ENCODE peak calls at places on chromosome 18, in ten cellular contexts. N is astrocyte, M is lower lobe of right lung, P is Caco-2, E is transverse colon, Y is IMR-90, C is A549, R is fibroblast of lung, D is colonic mucosa, U is ovary. I is an unnamed sample.

GRCh38 chr18:67380867-67381266 is 135.7 kb downstream of the DSEL start:
- DNase-seq in N (no peak), M (no peak), P (no peak), E (no peak), Y (no peak), C (no peak), R (no peak), D (no peak), U (no peak), I (no peak)

GRCh38 chr18:79337620-79338019 is 58.1 kb upstream of the NFATC1 start:
- DNase-seq in N (no peak), M (no peak), P (no peak), E (no peak), Y (no peak), C (no peak), R (no peak), D (no peak), U (no peak), I (no peak)

GRCh38 chr18:56869189-56869777 is 218.1 kb downstream of the WDR7 start:
- DNase-seq in N (peak; percentile 35), M (no peak), P (no peak), E (no peak), Y (peak; percentile 73), C (peak; percentile 66), R (peak; percentile 79), D (no peak), U (no peak), I (no peak)

GRCh38 chr18:78619854-78620253 is 359.8 kb upstream of the SALL3 start:
- DNase-seq in N (no peak), M (no peak), P (no peak), E (no peak), Y (no peak), C (no peak), R (no peak), D (no peak), U (no peak), I (no peak)

GRCh38 chr18:80245781-80246655 is 1.3 kb downstream of the PARD6G start:
- DNase-seq in N (no peak), M (no peak), P (no peak), E (no peak), Y (no peak), C (no peak), R (no peak), D (no peak), U (peak; percentile 35), I (peak; percentile 80)

GRCh38 chr18:79962311-79962710 is 2.1 kb upstream of the HSBP1L1 start:
- DNase-seq in N (peak; percentile 74), M (peak; percentile 84), P (no peak), E (no peak), Y (peak; percentile 61), C (no peak), R (no peak), D (peak; percentile 27), U (no peak), I (peak; percentile 78)

GRCh38 chr18:10261315-10262276 is 192.8 kb upstream of the APCDD1 start:
- DNase-seq in N (peak; percentile 18), M (no peak), P (no peak), E (no peak), Y (peak; percentile 52), C (no peak), R (peak; percentile 15), D (no peak), U (no peak), I (no peak)

GRCh38 chr18:56475250-56475649 is 163.1 kb downstream of the TXNL1 start:
- DNase-seq in N (peak; percentile 25), M (no peak), P (no peak), E (no peak), Y (no peak), C (peak; percentile 13), R (no peak), D (no peak), U (no peak), I (no peak)

GRCh38 chr18:6428851-6429395 is 14.2 kb upstream of the L3MBTL4 start:
- DNase-seq in N (no peak), M (no peak), P (no peak), E (no peak), Y (no peak), C (no peak), R (no peak), D (no peak), U (no peak), I (no peak)

GRCh38 chr18:74063023-74063422 is 84.6 kb downstream of the FBXO15 start:
- DNase-seq in N (no peak), M (no peak), P (no peak), E (no peak), Y (no peak), C (no peak), R (no peak), D (no peak), U (no peak), I (no peak)

GRCh38 chr18:30177056-30177455 is 865.5 kb downstream of the DSC3 start:
- DNase-seq in N (peak; percentile 87), M (no peak), P (no peak), E (no peak), Y (no peak), C (no peak), R (no peak), D (no peak), U (no peak), I (no peak)

GRCh38 chr18:79786781-79787526 is 10.8 kb upstream of the KCNG2 start:
- DNase-seq in N (no peak), M (peak; percentile 35), P (no peak), E (no peak), Y (peak; percentile 66), C (no peak), R (peak; percentile 58), D (no peak), U (no peak), I (no peak)

GRCh38 chr18:31942301-31942998 is 478 bp downstream of the TRAPPC8 start:
- DNase-seq in N (peak; percentile 54), M (peak; percentile 73), P (peak; percentile 26), E (peak; percentile 56), Y (peak; percentile 54), C (peak; percentile 1), R (peak; percentile 37), D (peak; percentile 45), U (peak; percentile 23), I (peak; percentile 61)

GRCh38 chr18:76721207-76721996 is 101.0 kb upstream of the ZNF236 start:
- DNase-seq in N (no peak), M (no peak), P (no peak), E (no peak), Y (no peak), C (no peak), R (no peak), D (no peak), U (no peak), I (no peak)

GRCh38 chr18:47846431-47846830 is 84.0 kb downstream of the SMAD2 start:
- DNase-seq in N (peak; percentile 28), M (no peak), P (no peak), E (no peak), Y (no peak), C (no peak), R (no peak), D (no peak), U (no peak), I (no peak)

GRCh38 chr18:63515799-63516198 is 26.4 kb upstream of the SERPINB12 start:
- DNase-seq in N (no peak), M (no peak), P (no peak), E (no peak), Y (no peak), C (no peak), R (no peak), D (no peak), U (no peak), I (no peak)
- H3K4me1 ChIP-seq in N (no peaks in the 10 kb centered on the region), M (no peaks in the 10 kb centered on the region), P (no peaks in the 10 kb centered on the region), E (peaks cover 4% of the 10 kb centered on the region), Y (no peaks in the 10 kb centered on the region), C (no peaks in the 10 kb centered on the region), R (no peaks in the 10 kb centered on the region), D (no peaks in the 10 kb centered on the region), U (peaks cover 2% of the 10 kb centered on the region), I (no peaks in the 10 kb centered on the region)

GRCh38 chr18:36412778-36413177 is 115.3 kb downstream of the FHOD3 start:
- DNase-seq in N (no peak), M (no peak), P (no peak), E (no peak), Y (no peak), C (peak; percentile 40), R (no peak), D (no peak), U (no peak), I (no peak)

GRCh38 chr18:36408606-36409005 is 111.1 kb downstream of the FHOD3 start:
- DNase-seq in N (no peak), M (no peak), P (no peak), E (no peak), Y (no peak), C (no peak), R (no peak), D (no peak), U (no peak), I (no peak)

GRCh38 chr18:36410346-36410745 is 112.8 kb downstream of the FHOD3 start:
- DNase-seq in N (no peak), M (no peak), P (no peak), E (no peak), Y (no peak), C (no peak), R (no peak), D (no peak), U (no peak), I (no peak)

GRCh38 chr18:36409779-36410178 is 112.3 kb downstream of the FHOD3 start:
- DNase-seq in N (no peak), M (no peak), P (no peak), E (no peak), Y (no peak), C (no peak), R (no peak), D (no peak), U (no peak), I (no peak)

GRCh38 chr18:36411745-36412168 is 114.2 kb downstream of the FHOD3 start:
- DNase-seq in N (no peak), M (no peak), P (no peak), E (no peak), Y (peak; percentile 19), C (peak; percentile 42), R (peak; percentile 3), D (no peak), U (no peak), I (no peak)
- TF ChIP-seq CTCF in N (peak; percentile 21), M (no peak), P (no peak), E (no peak), Y (peak; percentile 46), C (no peak), R (peak; percentile 36), D (no peak), U (no peak), I (no peak)

GRCh38 chr18:617970-618504 is 21.2 kb downstream of the CLUL1 start:
- DNase-seq in N (no peak), M (no peak), P (no peak), E (no peak), Y (no peak), C (no peak), R (no peak), D (no peak), U (no peak), I (no peak)
- H3K4me3 ChIP-seq in N (no peak overlapping the region), M (no peak overlapping the region), P (no peak overlapping the region), E (no peak overlapping the region), Y (no peak overlapping the region), C (no peak overlapping the region), R (no peak overlapping the region), D (no peak overlapping the region), U (no peak overlapping the region), I (no peak overlapping the region)

GRCh38 chr18:45730832-45731545 is 7.0 kb downstream of the SLC14A1 start:
- DNase-seq in N (peak; percentile 89), M (no peak), P (no peak), E (no peak), Y (peak; percentile 86), C (peak; percentile 70), R (peak; percentile 67), D (no peak), U (no peak), I (no peak)
- H3K4me1 ChIP-seq in N (peaks cover 36% of the 10 kb centered on the region), M (no peaks in the 10 kb centered on the region), P (no peaks in the 10 kb centered on the region), E (no peaks in the 10 kb centered on the region), Y (peaks cover 22% of the 10 kb centered on the region), C (peaks cover 14% of the 10 kb centered on the region), R (peaks cover 8% of the 10 kb centered on the region), D (no peaks in the 10 kb centered on the region), U (no peaks in the 10 kb centered on the region), I (no peaks in the 10 kb centered on the region)